ENCODE peak calls at places on chromosome 2, in five cellular contexts. K, A, S, N and E are unnamed samples.

GRCh38 chr2:58221909-58222308 is 19.2 kb downstream of the FANCL start:
- DNase-seq in K (no peak), A (no peak), S (no peak), N (no peak), E (no peak)

GRCh38 chr2:39492701-39493100 is 55.6 kb upstream of the MAP4K3 start:
- DNase-seq in K (no peak), A (no peak), S (no peak), N (no peak), E (no peak)

GRCh38 chr2:231049286-231050017 is 7.2 kb upstream of the PSMD1 start:
- DNase-seq in K (no peak), A (no peak), S (no peak), N (no peak), E (no peak)

GRCh38 chr2:241640165-241640795 is 2.8 kb downstream of the ATG4B start:
- DNase-seq in K (no peak), A (no peak), S (no peak), N (no peak), E (no peak)

GRCh38 chr2:168961450-168962229 is 60.5 kb downstream of the G6PC2 start:
- DNase-seq in K (no peak), A (peak; percentile 84), S (peak; percentile 49), N (no peak), E (no peak)

GRCh38 chr2:222000326-222000725 is 298.5 kb downstream of the PAX3 start:
- DNase-seq in K (no peak), A (peak; percentile 62), S (no peak), N (no peak), E (no peak)

GRCh38 chr2:47033102-47033880 is 117.7 kb upstream of the MCFD2 start:
- DNase-seq in K (no peak), A (no peak), S (no peak), N (no peak), E (no peak)

GRCh38 chr2:64063924-64064331 is 44.7 kb upstream of the VPS54 start:
- DNase-seq in K (no peak), A (peak; percentile 92), S (no peak), N (no peak), E (no peak)

GRCh38 chr2:68415521-68415920 is 50.4 kb downstream of the PLEK start:
- DNase-seq in K (no peak), A (no peak), S (no peak), N (no peak), E (no peak)

GRCh38 chr2:12313445-12314118 is 403.2 kb upstream of the TRIB2 start:
- DNase-seq in K (no peak), A (no peak), S (no peak), N (no peak), E (no peak)